ENCODE peak calls at places on chromosomes 2 and 18, in six cellular contexts. I, N, A, S, O and R are unnamed samples. For H3K4me1, the result is how much of the 10 kb centered on the place peaks cover.

GRCh38 chr2:215843579-215843978 is 169.8 kb downstream of the MREG start:
- DNase-seq in S (no peak), I (peak), A (peak), O (no peak), N (no peak), R (no peak)

GRCh38 chr18:5998907-5999306 is 103.6 kb upstream of the TMEM200C start:
- DNase-seq in S (no peak), I (no peak), N (no peak), A (no peak), O (no peak), R (no peak)

GRCh38 chr2:136376798-136377211 is 258.9 kb upstream of the CXCR4 start:
- DNase-seq in O (no peak), I (no peak), A (no peak), N (no peak), S (peak), R (peak)

GRCh38 chr2:219243291-219243761 is 1.9 kb downstream of the GLB1L start:
- DNase-seq in N (no peak), O (no peak), I (no peak), A (no peak), S (peak), R (peak)

GRCh38 chr2:9535177-9535576 is 20.5 kb downstream of the ADAM17 start:
- DNase-seq in S (no peak), O (no peak), A (no peak), N (no peak), I (no peak), R (no peak)

GRCh38 chr2:128307595-128307994 is 11.1 kb downstream of the HS6ST1 start:
- DNase-seq in I (no peak), O (no peak), N (no peak), S (no peak), A (no peak), R (no peak)

GRCh38 chr2:8966123-8966908 is 37.2 kb downstream of the MBOAT2 start:
- DNase-seq in N (no peak), S (no peak), O (no peak), A (no peak), I (no peak), R (peak)

GRCh38 chr18:61085751-61086150 is 247.5 kb upstream of the CDH20 start:
- DNase-seq in S (no peak), O (no peak), A (no peak), I (no peak), N (no peak), R (no peak)

GRCh38 chr2:30737326-30737610 is 70.0 kb downstream of the CAPN13 start:
- DNase-seq in O (no peak), N (no peak), S (peak), I (no peak), A (no peak), R (no peak)

GRCh38 chr2:190446750-190447516 is 38.8 kb downstream of the MFSD6 start:
- DNase-seq in N (no peak), S (no peak), A (no peak), O (no peak), I (no peak), R (no peak)

GRCh38 chr2:170121689-170122088 is 56.3 kb upstream of the MYO3B start:
- DNase-seq in N (no peak), A (no peak), O (no peak), S (no peak), I (no peak), R (no peak)

GRCh38 chr18:715626-716025 is 3.2 kb upstream of the ENOSF1 start:
- DNase-seq in S (no peak), O (no peak), N (no peak), A (no peak), I (no peak), R (peak)

GRCh38 chr2:112910219-112910618 is 746 bp upstream of the IL37 start:
- DNase-seq in S (no peak), N (no peak), A (no peak), I (no peak), O (no peak), R (no peak)

GRCh38 chr2:24657818-24658217 is 135.4 kb downstream of the PTRHD1 start:
- DNase-seq in I (no peak), A (no peak), N (no peak), O (no peak), S (no peak), R (no peak)

GRCh38 chr18:48133675-48134251 is 203.3 kb upstream of the SMAD2 start:
- DNase-seq in N (peak), A (no peak), O (no peak), I (no peak), S (peak), R (peak)

GRCh38 chr2:1778566-1778965 is 34.3 kb upstream of the PXDN start:
- DNase-seq in N (no peak), S (no peak), I (no peak), O (no peak), A (no peak), R (no peak)

GRCh38 chr2:118016911-118017310 is 3.0 kb upstream of the CCDC93 start:
- DNase-seq in I (no peak), A (no peak), N (no peak), O (no peak), S (no peak), R (no peak)

GRCh38 chr2:113083311-113083710 is 15.5 kb downstream of the IL1F10 start:
- DNase-seq in S (no peak), A (no peak), I (no peak), N (no peak), O (no peak), R (no peak)

GRCh38 chr2:24050041-24050655 is 607 bp downstream of the FKBP1B start:
- DNase-seq in O (no peak), S (peak), A (no peak), N (peak), I (no peak), R (peak)

DNA sequence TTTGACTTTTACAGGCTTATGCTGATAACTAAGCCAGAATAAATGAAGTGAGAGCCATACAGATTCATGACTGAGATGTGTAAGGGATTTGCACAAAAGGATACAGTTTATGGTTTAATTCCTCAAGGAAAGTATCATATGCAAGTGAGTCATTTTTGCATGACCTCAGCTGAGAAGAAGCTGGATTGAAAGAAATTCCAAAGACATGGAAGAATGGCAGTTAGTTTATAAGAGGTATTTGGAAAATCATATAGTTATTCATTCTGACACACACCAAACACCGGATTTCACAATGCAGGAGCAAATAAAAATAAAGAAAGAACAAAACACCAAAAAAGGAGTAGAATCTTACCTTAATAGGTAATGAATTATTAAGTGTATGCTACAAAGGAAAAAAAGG is 83.2 kb upstream of the RND3 start:
- DNase-seq in N (no peak), I (no peak), S (no peak), O (no peak), A (no peak), R (no peak)
- H3K4me3 ChIP-seq in N (no peak), I (no peak), S (no peak), O (no peak), A (no peak), R (no peak)

GRCh38 chr18:13716916-13717315 is 9.4 kb downstream of the FAM210A start:
- DNase-seq in A (no peak), N (no peak), O (no peak), I (no peak), S (no peak), R (no peak)

GRCh38 chr18:13725566-13726227 is 661 bp downstream of the FAM210A start:
- DNase-seq in N (no peak), O (no peak), I (no peak), A (no peak), S (no peak), R (peak)

DNA sequence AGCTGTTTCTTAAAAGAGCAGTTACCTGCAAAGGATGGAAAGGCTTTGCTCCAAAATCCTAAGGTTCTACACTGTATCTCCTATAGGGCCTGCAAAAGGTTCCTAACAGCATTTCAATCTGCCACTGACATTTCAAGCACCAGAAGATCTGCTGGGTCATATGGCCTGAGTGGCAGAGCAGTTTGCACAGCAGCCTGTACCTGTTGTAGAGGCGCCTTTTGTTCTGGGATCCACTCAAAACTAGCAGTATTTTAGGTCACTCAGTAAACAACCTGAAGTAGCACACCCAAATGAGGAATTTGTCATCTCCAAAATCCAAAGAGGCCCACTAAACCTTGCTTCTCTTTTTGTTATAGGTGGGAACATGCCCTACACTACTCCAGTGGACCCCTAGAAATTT is 6.2 kb downstream of the FAM210A start:
- DNase-seq in A (no peak), S (no peak), I (no peak), N (no peak), O (no peak), R (no peak)
- H3K4me1 ChIP-seq in A (under half), S (under half), I (under half), N (under half), O (under half), R (under half)

DNA sequence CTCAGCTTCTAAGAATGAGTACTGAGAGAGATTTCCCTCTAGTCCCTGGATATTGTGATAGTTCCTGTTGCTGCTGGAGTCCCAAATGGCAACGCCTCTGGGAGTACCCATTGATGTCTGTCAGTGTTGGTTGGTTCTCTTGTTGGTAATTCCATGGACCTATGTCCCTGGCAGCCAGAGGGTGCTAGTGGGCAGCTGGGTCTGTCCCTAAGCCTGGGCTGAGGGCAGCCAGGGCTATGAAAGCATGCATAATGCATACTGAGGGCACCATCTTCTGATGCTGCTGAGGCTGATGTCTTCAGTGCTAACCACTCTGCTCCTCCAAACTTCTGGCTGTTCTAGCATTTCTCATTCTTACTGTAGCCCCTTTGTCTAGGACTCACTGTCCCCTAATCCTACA is 35.9 kb downstream of the NABP1 start:
- DNase-seq in O (no peak), A (peak), I (no peak), S (no peak), N (no peak), R (no peak)
- TF ChIP-seq CTCF in O (peak), A (peak), I (no peak), S (peak), N (no peak), R (no peak)

GRCh38 chr18:29083545-29083944 is 906.6 kb upstream of the CDH2 start:
- DNase-seq in A (no peak), O (no peak), S (no peak), I (no peak), N (no peak), R (peak)
- H3K4me3 ChIP-seq in A (no peak), O (no peak), S (no peak), I (no peak), N (no peak), R (no peak)